ENCODE peak calls at places on chromosomes 6 and 20, in eight cellular contexts. Y is Peyer's patch, U is GM12864, R is ovary, V is PC-3, C is GM10248, K is breast epithelium, L is sigmoid colon. Q is an unnamed sample.

GRCh38 chr20:16560216-16560615 is 13.0 kb downstream of the KIF16B start:
- DNase-seq in Y (no peak), U (no peak), R (no peak), V (no peak), C (no peak), K (peak; percentile 68), L (no peak), Q (no peak)

GRCh38 chr6:12679291-12679690 is 37.3 kb upstream of the PHACTR1 start:
- DNase-seq in Y (no peak), U (no peak), R (no peak), V (no peak), C (no peak), K (no peak), L (no peak), Q (no peak)

GRCh38 chr6:135537782-135538301 is 40.3 kb upstream of the AHI1 start:
- DNase-seq in Y (no peak), U (no peak), R (no peak), V (peak; percentile 82), C (no peak), K (no peak), L (no peak), Q (no peak)

GRCh38 chr6:139230421-139230840 is 61.4 kb downstream of the TXLNB start:
- DNase-seq in Y (no peak), U (no peak), R (no peak), V (peak; percentile 42), C (no peak), K (no peak), L (peak; percentile 71), Q (no peak)

GRCh38 chr6:124076336-124077048 is 272.8 kb downstream of the NKAIN2 start:
- DNase-seq in Y (no peak), U (no peak), R (no peak), V (no peak), C (no peak), K (no peak), L (no peak), Q (no peak)

GRCh38 chr6:77456531-77457248 is 6.6 kb downstream of the HTR1B start:
- DNase-seq in Y (no peak), U (no peak), R (no peak), V (peak; percentile 58), C (no peak), K (no peak), L (no peak), Q (no peak)

GRCh38 chr20:34715384-34715783 is 11.2 kb downstream of the TP53INP2 start:
- DNase-seq in Y (no peak), U (no peak), R (no peak), V (peak; percentile 31), C (no peak), K (no peak), L (no peak), Q (no peak)

GRCh38 chr6:41100871-41101287 is 28.1 kb downstream of the NFYA start:
- DNase-seq in Y (no peak), U (no peak), R (peak; percentile 15), V (no peak), C (no peak), K (no peak), L (no peak), Q (no peak)

GRCh38 chr6:45187841-45188240 is 140.3 kb upstream of the RUNX2 start:
- DNase-seq in Y (no peak), U (no peak), R (no peak), V (peak; percentile 84), C (no peak), K (no peak), L (no peak), Q (no peak)

GRCh38 chr6:159505140-159505922 is 187.7 kb downstream of the SOD2 start:
- DNase-seq in Y (no peak), U (no peak), R (no peak), V (no peak), C (no peak), K (no peak), L (no peak), Q (no peak)
- TF ChIP-seq CTCF in Y (no peak), U (no peak), R (no peak), V (no peak), C (no peak), K (no peak), L (no peak), Q (no peak)

GRCh38 chr6:74879234-74879633 is 326.6 kb downstream of the COL12A1 start:
- DNase-seq in Y (no peak), U (no peak), R (peak; percentile 21), V (peak; percentile 31), C (no peak), K (no peak), L (no peak), Q (no peak)
- TF ChIP-seq CTCF in Y (no peak), U (no peak), R (no peak), V (no peak), C (no peak), K (no peak), L (no peak), Q (no peak)

GRCh38 chr20:17858450-17859001 is 110.1 kb downstream of the SNX5 start:
- DNase-seq in Y (no peak), U (no peak), R (no peak), V (no peak), C (no peak), K (no peak), L (no peak), Q (no peak)

GRCh38 chr20:17857639-17858449 is 110.8 kb downstream of the SNX5 start:
- DNase-seq in Y (no peak), U (no peak), R (no peak), V (no peak), C (no peak), K (no peak), L (no peak), Q (no peak)

GRCh38 chr20:17860306-17861197 is 108.0 kb downstream of the SNX5 start:
- DNase-seq in Y (no peak), U (no peak), R (no peak), V (no peak), C (no peak), K (no peak), L (no peak), Q (no peak)

GRCh38 chr20:17859002-17859615 is 109.5 kb downstream of the SNX5 start:
- DNase-seq in Y (no peak), U (peak; percentile 49), R (no peak), V (no peak), C (peak; percentile 59), K (no peak), L (no peak), Q (no peak)

DNA sequence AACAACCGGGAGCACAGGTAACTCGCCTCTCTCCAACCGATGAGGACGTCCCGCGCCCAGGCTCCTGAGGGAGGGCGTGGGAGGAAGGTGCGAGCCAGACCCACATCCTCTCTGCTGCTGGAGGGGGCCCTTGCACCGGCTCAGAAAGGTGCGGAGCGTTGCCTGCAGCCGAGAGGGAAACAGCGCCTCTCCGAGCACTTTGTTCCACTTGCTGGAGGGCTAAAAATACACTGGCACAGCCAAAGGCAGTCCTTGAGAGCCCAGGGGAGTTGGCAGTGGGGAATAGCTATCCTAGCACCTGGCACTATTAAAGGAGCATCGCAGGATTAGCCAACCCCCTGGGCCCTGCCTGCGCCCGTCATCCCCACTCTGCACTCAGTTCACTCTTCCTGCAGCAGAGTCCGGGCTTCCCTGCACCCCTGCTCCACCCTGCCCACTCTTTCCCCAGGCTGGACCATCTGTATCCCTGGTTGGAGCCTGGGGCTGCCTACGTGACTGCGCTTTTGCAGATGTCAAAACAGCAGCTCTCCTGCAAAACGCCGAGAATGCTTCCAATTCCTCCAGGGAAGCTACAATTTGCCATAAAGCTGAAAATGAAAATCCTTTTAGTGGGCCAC is 108.9 kb downstream of the SNX5 start:
- DNase-seq in Y (no peak), U (no peak), R (no peak), V (no peak), C (peak; percentile 62), K (no peak), L (no peak), Q (no peak)
- TF ChIP-seq CTCF in Y (no peak), U (peak; percentile 21), R (no peak), V (no peak), C (peak; percentile 19), K (no peak), L (no peak), Q (no peak)

DNA sequence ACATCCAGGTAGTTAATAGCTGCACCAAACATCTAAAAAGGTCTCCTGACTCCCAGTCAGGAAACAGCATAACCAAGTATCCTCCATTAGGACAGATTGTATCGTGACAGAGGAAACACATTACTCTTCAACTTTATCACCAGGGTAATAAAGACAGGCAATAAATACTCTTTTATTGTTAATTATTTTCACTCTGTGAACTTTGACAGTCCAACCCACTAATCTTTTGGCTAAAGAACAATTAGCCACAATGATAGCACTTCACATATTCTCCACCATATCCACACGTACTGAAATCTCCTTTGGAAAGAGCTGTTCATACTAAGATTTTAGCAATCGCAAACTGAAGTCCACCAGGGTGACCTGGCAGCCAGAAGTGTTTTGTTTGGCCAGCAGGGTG is 46.4 kb downstream of the ARHGAP18 start:
- DNase-seq in Y (no peak), U (no peak), R (no peak), V (no peak), C (no peak), K (no peak), L (no peak), Q (no peak)
- TF ChIP-seq CTCF in Y (peak; percentile 36), U (no peak), R (no peak), V (no peak), C (no peak), K (no peak), L (no peak), Q (no peak)

GRCh38 chr20:49821850-49822249 is 9.2 kb downstream of the SLC9A8 start:
- DNase-seq in Y (no peak), U (no peak), R (peak; percentile 45), V (peak; percentile 37), C (no peak), K (no peak), L (no peak), Q (no peak)
- TF ChIP-seq CTCF in Y (no peak), U (peak; percentile 33), R (no peak), V (peak; percentile 24), C (peak; percentile 40), K (no peak), L (no peak), Q (no peak)

GRCh38 chr6:50543666-50544065 is 169.7 kb upstream of the TFAP2D start:
- DNase-seq in Y (no peak), U (no peak), R (no peak), V (no peak), C (no peak), K (no peak), L (no peak), Q (no peak)
- TF ChIP-seq CTCF in Y (no peak), U (no peak), R (no peak), V (no peak), C (no peak), K (no peak), L (no peak), Q (no peak)

Q was measured in lung.